ENCODE peak calls at places on chromosomes 11 and 22, in ten cellular contexts. One of them, this sample, is unnamed.

GRCh38 chr22:40247976-40248375 is 70.3 kb downstream of the TNRC6B start:
- DNase-seq in lower lobe of right lung: no peak
- DNase-seq in upper lobe of right lung: no peak
- DNase-seq in psoas muscle: no peak
- DNase-seq in pancreas: no peak
- DNase-seq in lower leg skin: no peak
- DNase-seq in OCI-LY7: no peak
- DNase-seq in Caco-2: no peak
- DNase-seq in B cell: no peak
- DNase-seq in RWPE2: no peak
- DNase-seq in this sample: no peak

GRCh38 chr22:38737302-38738060 is 18.3 kb downstream of the SUN2 start:
- DNase-seq in upper lobe of right lung: no peak
- DNase-seq in pancreas: peak; percentile 50
- DNase-seq in lower leg skin: no peak
- DNase-seq in RWPE2: no peak
- DNase-seq in B cell: no peak
- DNase-seq in Caco-2: no peak
- DNase-seq in OCI-LY7: no peak
- DNase-seq in psoas muscle: peak; percentile 36
- DNase-seq in lower lobe of right lung: peak; percentile 32
- DNase-seq in this sample: no peak

GRCh38 chr22:31286360-31287255 is 5.7 kb downstream of the PIK3IP1 start:
- DNase-seq in pancreas: no peak
- DNase-seq in lower lobe of right lung: no peak
- DNase-seq in B cell: no peak
- DNase-seq in lower leg skin: peak; percentile 71
- DNase-seq in psoas muscle: no peak
- DNase-seq in upper lobe of right lung: no peak
- DNase-seq in OCI-LY7: peak; percentile 57
- DNase-seq in Caco-2: no peak
- DNase-seq in RWPE2: no peak
- DNase-seq in this sample: no peak

GRCh38 chr11:35554491-35555237 is 29.2 kb upstream of the PAMR1 start:
- DNase-seq in upper lobe of right lung: no peak
- DNase-seq in lower lobe of right lung: no peak
- DNase-seq in OCI-LY7: no peak
- DNase-seq in lower leg skin: no peak
- DNase-seq in RWPE2: no peak
- DNase-seq in psoas muscle: no peak
- DNase-seq in Caco-2: no peak
- DNase-seq in B cell: no peak
- DNase-seq in pancreas: no peak
- DNase-seq in this sample: no peak

GRCh38 chr11:68047437-68048290 is 8.8 kb downstream of the TCIRG1 start:
- DNase-seq in upper lobe of right lung: peak; percentile 64
- DNase-seq in lower lobe of right lung: no peak
- DNase-seq in OCI-LY7: no peak
- DNase-seq in lower leg skin: no peak
- DNase-seq in psoas muscle: peak; percentile 43
- DNase-seq in RWPE2: no peak
- DNase-seq in Caco-2: no peak
- DNase-seq in B cell: peak; percentile 38
- DNase-seq in pancreas: no peak
- DNase-seq in this sample: no peak

GRCh38 chr11:61657566-61657965 is 22.6 kb upstream of the DAGLA start:
- DNase-seq in pancreas: no peak
- DNase-seq in lower lobe of right lung: no peak
- DNase-seq in upper lobe of right lung: no peak
- DNase-seq in RWPE2: no peak
- DNase-seq in OCI-LY7: no peak
- DNase-seq in psoas muscle: peak; percentile 7
- DNase-seq in B cell: no peak
- DNase-seq in lower leg skin: no peak
- DNase-seq in Caco-2: no peak
- DNase-seq in this sample: no peak

GRCh38 chr22:24189249-24190158 is 8.2 kb downstream of the SUSD2 start:
- DNase-seq in OCI-LY7: peak; percentile 59
- DNase-seq in lower lobe of right lung: peak; percentile 92
- DNase-seq in pancreas: peak; percentile 89
- DNase-seq in lower leg skin: peak; percentile 63
- DNase-seq in upper lobe of right lung: peak; percentile 93
- DNase-seq in Caco-2: peak; percentile 69
- DNase-seq in RWPE2: peak; percentile 82
- DNase-seq in psoas muscle: peak; percentile 81
- DNase-seq in B cell: peak; percentile 70
- DNase-seq in this sample: peak; percentile 87

GRCh38 chr11:132785878-132786277 is 746.4 kb downstream of the OPCML start:
- DNase-seq in psoas muscle: no peak
- DNase-seq in pancreas: no peak
- DNase-seq in lower lobe of right lung: no peak
- DNase-seq in B cell: no peak
- DNase-seq in OCI-LY7: no peak
- DNase-seq in RWPE2: no peak
- DNase-seq in upper lobe of right lung: no peak
- DNase-seq in lower leg skin: no peak
- DNase-seq in Caco-2: no peak
- DNase-seq in this sample: no peak

GRCh38 chr11:117824571-117825537 is at the start of gene FXYD2:
- DNase-seq in psoas muscle: peak; percentile 74
- DNase-seq in RWPE2: no peak
- DNase-seq in B cell: no peak
- DNase-seq in pancreas: peak; percentile 73
- DNase-seq in Caco-2: peak; percentile 34
- DNase-seq in upper lobe of right lung: peak; percentile 67
- DNase-seq in lower lobe of right lung: peak; percentile 52
- DNase-seq in lower leg skin: no peak
- DNase-seq in OCI-LY7: no peak
- DNase-seq in this sample: no peak

GRCh38 chr22:48740086-48740730 is 1087.5 kb downstream of the BRD1 start:
- DNase-seq in upper lobe of right lung: no peak
- DNase-seq in B cell: no peak
- DNase-seq in RWPE2: no peak
- DNase-seq in Caco-2: peak; percentile 25
- DNase-seq in OCI-LY7: no peak
- DNase-seq in lower leg skin: no peak
- DNase-seq in pancreas: no peak
- DNase-seq in lower lobe of right lung: no peak
- DNase-seq in psoas muscle: no peak
- DNase-seq in this sample: no peak

GRCh38 chr11:125942771-125943428 is 2.9 kb upstream of the VSIG10L2 start:
- DNase-seq in lower leg skin: no peak
- DNase-seq in psoas muscle: no peak
- DNase-seq in B cell: no peak
- DNase-seq in lower lobe of right lung: no peak
- DNase-seq in pancreas: no peak
- DNase-seq in Caco-2: peak; percentile 27
- DNase-seq in upper lobe of right lung: peak; percentile 40
- DNase-seq in RWPE2: no peak
- DNase-seq in OCI-LY7: no peak
- DNase-seq in this sample: no peak

GRCh38 chr11:125941241-125941605 is 4.6 kb upstream of the VSIG10L2 start:
- DNase-seq in B cell: no peak
- DNase-seq in Caco-2: no peak
- DNase-seq in RWPE2: no peak
- DNase-seq in pancreas: no peak
- DNase-seq in psoas muscle: no peak
- DNase-seq in lower lobe of right lung: no peak
- DNase-seq in OCI-LY7: no peak
- DNase-seq in lower leg skin: no peak
- DNase-seq in upper lobe of right lung: peak; percentile 38
- DNase-seq in this sample: no peak

GRCh38 chr11:125940145-125940544 is 5.7 kb upstream of the VSIG10L2 start:
- DNase-seq in lower leg skin: no peak
- DNase-seq in upper lobe of right lung: peak; percentile 25
- DNase-seq in B cell: no peak
- DNase-seq in psoas muscle: no peak
- DNase-seq in lower lobe of right lung: no peak
- DNase-seq in RWPE2: no peak
- DNase-seq in OCI-LY7: no peak
- DNase-seq in Caco-2: no peak
- DNase-seq in pancreas: no peak
- DNase-seq in this sample: no peak

GRCh38 chr11:125942276-125942611 is 3.6 kb upstream of the VSIG10L2 start:
- DNase-seq in lower leg skin: no peak
- DNase-seq in RWPE2: no peak
- DNase-seq in pancreas: no peak
- DNase-seq in psoas muscle: no peak
- DNase-seq in Caco-2: no peak
- DNase-seq in B cell: no peak
- DNase-seq in OCI-LY7: no peak
- DNase-seq in lower lobe of right lung: no peak
- DNase-seq in upper lobe of right lung: no peak
- DNase-seq in this sample: no peak

DNA sequence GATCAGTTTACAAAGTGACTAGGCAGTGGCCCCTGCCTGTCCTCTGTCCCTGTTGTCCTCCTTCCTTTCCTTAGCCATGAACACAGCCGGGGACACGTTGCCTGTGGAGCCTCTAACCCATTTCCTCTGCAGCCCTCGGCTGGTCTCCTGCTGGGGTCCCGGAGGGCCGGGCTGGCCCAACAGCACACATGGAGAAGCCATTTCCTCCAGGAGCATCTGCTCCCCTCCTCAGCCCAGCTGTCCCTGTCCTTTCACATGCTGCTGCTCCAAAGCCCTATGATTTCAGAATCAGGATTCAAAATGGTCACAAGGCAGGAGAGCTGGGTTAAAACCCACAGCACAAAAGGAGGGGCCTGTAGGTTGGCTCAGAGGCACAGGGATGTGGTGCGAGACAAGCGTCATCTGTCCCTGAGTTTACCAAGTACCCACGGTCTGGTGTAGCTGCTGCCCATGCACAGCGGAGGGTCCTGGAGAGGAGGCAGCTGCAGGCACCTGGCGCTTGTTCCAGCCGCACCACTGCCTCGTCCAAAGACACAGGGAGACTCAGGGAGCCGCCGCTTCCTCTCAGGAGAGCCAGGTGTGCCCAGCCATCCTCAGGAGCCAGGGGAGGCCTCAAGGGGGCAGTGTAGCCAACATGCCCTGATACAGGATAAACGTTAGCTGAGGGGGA is 4.1 kb upstream of the VSIG10L2 start:
- DNase-seq in lower leg skin: no peak
- DNase-seq in psoas muscle: peak; percentile 74
- DNase-seq in OCI-LY7: peak; percentile 60
- DNase-seq in lower lobe of right lung: peak; percentile 71
- DNase-seq in Caco-2: peak; percentile 74
- DNase-seq in upper lobe of right lung: peak; percentile 76
- DNase-seq in pancreas: peak; percentile 87
- DNase-seq in B cell: no peak
- DNase-seq in RWPE2: no peak
- DNase-seq in this sample: peak; percentile 75
- TF ChIP-seq CTCF in lower leg skin: no peak
- TF ChIP-seq CTCF in psoas muscle: peak; percentile 67
- TF ChIP-seq CTCF in OCI-LY7: peak; percentile 88
- TF ChIP-seq CTCF in lower lobe of right lung: peak; percentile 67
- TF ChIP-seq CTCF in Caco-2: peak; percentile 97
- TF ChIP-seq CTCF in upper lobe of right lung: peak; percentile 62
- TF ChIP-seq CTCF in pancreas: peak; percentile 66
- TF ChIP-seq CTCF in B cell: peak; percentile 26
- TF ChIP-seq CTCF in RWPE2: peak; percentile 78
- TF ChIP-seq CTCF in this sample: peak; percentile 80

GRCh38 chr11:120565436-120566155 is 54.0 kb downstream of the GRIK4 start:
- DNase-seq in Caco-2: no peak
- DNase-seq in OCI-LY7: no peak
- DNase-seq in lower lobe of right lung: no peak
- DNase-seq in psoas muscle: no peak
- DNase-seq in RWPE2: no peak
- DNase-seq in B cell: no peak
- DNase-seq in pancreas: no peak
- DNase-seq in lower leg skin: no peak
- DNase-seq in upper lobe of right lung: no peak
- DNase-seq in this sample: no peak

GRCh38 chr11:120562806-120563425 is 51.4 kb downstream of the GRIK4 start:
- DNase-seq in B cell: no peak
- DNase-seq in pancreas: no peak
- DNase-seq in RWPE2: no peak
- DNase-seq in lower lobe of right lung: no peak
- DNase-seq in lower leg skin: no peak
- DNase-seq in psoas muscle: no peak
- DNase-seq in upper lobe of right lung: no peak
- DNase-seq in Caco-2: peak; percentile 27
- DNase-seq in OCI-LY7: no peak
- DNase-seq in this sample: no peak

GRCh38 chr11:120566176-120566575 is 54.6 kb downstream of the GRIK4 start:
- DNase-seq in OCI-LY7: no peak
- DNase-seq in lower lobe of right lung: no peak
- DNase-seq in upper lobe of right lung: no peak
- DNase-seq in pancreas: no peak
- DNase-seq in RWPE2: no peak
- DNase-seq in Caco-2: peak; percentile 36
- DNase-seq in lower leg skin: no peak
- DNase-seq in B cell: no peak
- DNase-seq in psoas muscle: no peak
- DNase-seq in this sample: no peak

GRCh38 chr11:120563698-120564572 is 52.4 kb downstream of the GRIK4 start:
- DNase-seq in Caco-2: peak; percentile 50
- DNase-seq in OCI-LY7: no peak
- DNase-seq in RWPE2: no peak
- DNase-seq in lower leg skin: no peak
- DNase-seq in B cell: no peak
- DNase-seq in pancreas: no peak
- DNase-seq in upper lobe of right lung: no peak
- DNase-seq in lower lobe of right lung: no peak
- DNase-seq in psoas muscle: no peak
- DNase-seq in this sample: no peak

GRCh38 chr11:120564573-120565301 is 53.2 kb downstream of the GRIK4 start:
- DNase-seq in psoas muscle: peak; percentile 74
- DNase-seq in pancreas: no peak
- DNase-seq in lower leg skin: no peak
- DNase-seq in B cell: peak; percentile 80
- DNase-seq in OCI-LY7: no peak
- DNase-seq in RWPE2: no peak
- DNase-seq in Caco-2: peak; percentile 25
- DNase-seq in upper lobe of right lung: no peak
- DNase-seq in lower lobe of right lung: peak; percentile 52
- DNase-seq in this sample: peak; percentile 89
- TF ChIP-seq CTCF in psoas muscle: no peak
- TF ChIP-seq CTCF in pancreas: no peak
- TF ChIP-seq CTCF in lower leg skin: no peak
- TF ChIP-seq CTCF in B cell: no peak
- TF ChIP-seq CTCF in OCI-LY7: no peak
- TF ChIP-seq CTCF in RWPE2: no peak
- TF ChIP-seq CTCF in Caco-2: no peak
- TF ChIP-seq CTCF in upper lobe of right lung: peak; percentile 15
- TF ChIP-seq CTCF in lower lobe of right lung: peak; percentile 12
- TF ChIP-seq CTCF in this sample: no peak

GRCh38 chr11:77066229-77067023 is at the start of gene CAPN5:
- DNase-seq in lower lobe of right lung: peak; percentile 93
- DNase-seq in psoas muscle: peak; percentile 96
- DNase-seq in lower leg skin: peak; percentile 79
- DNase-seq in RWPE2: peak; percentile 85
- DNase-seq in pancreas: peak; percentile 96
- DNase-seq in upper lobe of right lung: peak; percentile 95
- DNase-seq in B cell: peak; percentile 99
- DNase-seq in Caco-2: peak; percentile 96
- DNase-seq in OCI-LY7: peak; percentile 90
- DNase-seq in this sample: peak; percentile 97
- TF ChIP-seq CTCF in lower lobe of right lung: peak; percentile 28
- TF ChIP-seq CTCF in psoas muscle: peak; percentile 17
- TF ChIP-seq CTCF in lower leg skin: no peak
- TF ChIP-seq CTCF in RWPE2: peak; percentile 28
- TF ChIP-seq CTCF in pancreas: no peak
- TF ChIP-seq CTCF in upper lobe of right lung: peak; percentile 34
- TF ChIP-seq CTCF in B cell: no peak
- TF ChIP-seq CTCF in Caco-2: peak; percentile 81
- TF ChIP-seq CTCF in OCI-LY7: peak; percentile 52
- TF ChIP-seq CTCF in this sample: peak; percentile 3

GRCh38 chr22:20632518-20632917 is 125.1 kb downstream of the MED15 start:
- DNase-seq in Caco-2: no peak
- DNase-seq in OCI-LY7: no peak
- DNase-seq in lower lobe of right lung: no peak
- DNase-seq in lower leg skin: no peak
- DNase-seq in pancreas: no peak
- DNase-seq in psoas muscle: no peak
- DNase-seq in upper lobe of right lung: no peak
- DNase-seq in B cell: no peak
- DNase-seq in RWPE2: no peak
- DNase-seq in this sample: no peak
- TF ChIP-seq CTCF in Caco-2: no peak
- TF ChIP-seq CTCF in OCI-LY7: no peak
- TF ChIP-seq CTCF in lower lobe of right lung: no peak
- TF ChIP-seq CTCF in lower leg skin: no peak
- TF ChIP-seq CTCF in pancreas: no peak
- TF ChIP-seq CTCF in psoas muscle: no peak
- TF ChIP-seq CTCF in upper lobe of right lung: no peak
- TF ChIP-seq CTCF in B cell: no peak
- TF ChIP-seq CTCF in RWPE2: no peak
- TF ChIP-seq CTCF in this sample: no peak

This sample was measured in GM10248.